ENCODE peak calls at places on chromosomes 5 and 9, in four cellular contexts. T is EL; K is HS-5; G is CD4-positive, alpha-beta T cell. X is an unnamed sample.

GRCh38 chr9:4769321-4770080 is 23.2 kb upstream of the RCL1 start:
- DNase-seq in T (peak), K (no peak), G (no peak), X (no peak)

GRCh38 chr9:110125207-110125751 is 82.7 kb downstream of the C9orf152 start:
- DNase-seq in T (peak), K (no peak), G (no peak), X (peak)

GRCh38 chr5:75373862-75374261 is 36.8 kb downstream of the HMGCR start:
- DNase-seq in T (no peak), K (no peak), G (no peak), X (no peak)

GRCh38 chr9:137482094-137482781 is 23.1 kb upstream of the NSMF start:
- DNase-seq in T (peak), K (no peak), G (no peak), X (no peak)

GRCh38 chr5:95369796-95370195 is 21.4 kb upstream of the FAM81B start:
- DNase-seq in T (no peak), K (no peak), G (no peak), X (no peak)

GRCh38 chr9:14351206-14351605 is 37.3 kb upstream of the NFIB start:
- DNase-seq in T (no peak), K (no peak), G (no peak), X (no peak)

GRCh38 chr5:142697356-142697807 is 11.5 kb upstream of the FGF1 start:
- DNase-seq in T (peak), K (no peak), G (no peak), X (no peak)

GRCh38 chr5:89351975-89352374 is 469.0 kb upstream of the MEF2C start:
- DNase-seq in T (peak), K (no peak), G (no peak), X (no peak)

GRCh38 chr5:7261049-7261448 is 134.9 kb upstream of the ADCY2 start:
- DNase-seq in T (no peak), K (no peak), G (no peak), X (peak)

X was measured in NT2/D1.